ENCODE peak calls at places on chromosome 1, in four cellular contexts. L is fibroblast of lung, N is neuronal stem cell, I is testis. M is an unnamed sample.

GRCh38 chr1:67831850-67832513 is 1.3 kb downstream of the GNG12 start:
- DNase-seq in L (peak; percentile 86), N (peak; percentile 26), I (peak; percentile 76), M (no peak)

GRCh38 chr1:52002038-52002917 is 11.8 kb upstream of the RAB3B start:
- DNase-seq in L (peak; percentile 93), N (peak; percentile 88), I (peak; percentile 77), M (peak; percentile 12)

GRCh38 chr1:74237787-74238186 is 2.6 kb downstream of the TNNI3K start:
- DNase-seq in L (no peak), N (no peak), I (no peak), M (no peak)

GRCh38 chr1:4653328-4653660 is 1.1 kb upstream of the AJAP1 start:
- DNase-seq in L (no peak), N (no peak), I (no peak), M (no peak)

GRCh38 chr1:56758135-56758534 is 61.1 kb downstream of the FYB2 start:
- DNase-seq in L (no peak), N (peak; percentile 24), I (peak; percentile 54), M (no peak)

GRCh38 chr1:16986113-16986512 is 5.7 kb upstream of the MFAP2 start:
- DNase-seq in L (no peak), N (no peak), I (no peak), M (no peak)

GRCh38 chr1:4549933-4550332 is 104.5 kb upstream of the AJAP1 start:
- DNase-seq in L (no peak), N (peak; percentile 57), I (no peak), M (no peak)

GRCh38 chr1:4519954-4520353 is 134.5 kb upstream of the AJAP1 start:
- DNase-seq in L (no peak), N (no peak), I (no peak), M (no peak)

GRCh38 chr1:162741574-162741973 is 48.9 kb upstream of the HSD17B7 start:
- DNase-seq in L (no peak), N (no peak), I (no peak), M (no peak)

GRCh38 chr1:35683012-35683411 is 35.7 kb downstream of the C1orf216 start:
- DNase-seq in L (no peak), N (no peak), I (no peak), M (no peak)

GRCh38 chr1:238485062-238485905 is 594.6 kb upstream of the ZP4 start:
- DNase-seq in L (peak; percentile 45), N (no peak), I (peak; percentile 29), M (no peak)

GRCh38 chr1:170910273-170910672 is 25.1 kb upstream of the MROH9 start:
- DNase-seq in L (peak; percentile 47), N (no peak), I (no peak), M (no peak)

GRCh38 chr1:52665173-52666020 is 32.4 kb downstream of the SHISAL2A start:
- DNase-seq in L (no peak), N (no peak), I (peak; percentile 44), M (no peak)

GRCh38 chr1:164930241-164930640 is 371.3 kb downstream of the PBX1 start:
- DNase-seq in L (no peak), N (no peak), I (no peak), M (no peak)

GRCh38 chr1:86396503-86396900 is 379 bp upstream of the ODF2L start:
- DNase-seq in L (no peak), N (no peak), I (no peak), M (no peak)
- H3K4me1 ChIP-seq in L (no peaks in the 10 kb centered on the region), N (peaks cover 3% of the 10 kb centered on the region), I (peaks cover 6% of the 10 kb centered on the region), M (peaks cover 3% of the 10 kb centered on the region)

GRCh38 chr1:1872329-1872994 is 18.4 kb downstream of the GNB1 start:
- DNase-seq in L (no peak), N (no peak), I (no peak), M (no peak)

GRCh38 chr1:1875932-1876331 is 15.0 kb downstream of the GNB1 start:
- DNase-seq in L (no peak), N (no peak), I (peak; percentile 57), M (no peak)

GRCh38 chr1:1876335-1876935 is 14.5 kb downstream of the GNB1 start:
- DNase-seq in L (no peak), N (no peak), I (no peak), M (no peak)

GRCh38 chr1:1873186-1873585 is 17.7 kb downstream of the GNB1 start:
- DNase-seq in L (no peak), N (no peak), I (peak; percentile 67), M (no peak)

GRCh38 chr1:1874901-1875300 is 16.0 kb downstream of the GNB1 start:
- DNase-seq in L (no peak), N (no peak), I (no peak), M (no peak)
- H3K4me1 ChIP-seq in L (peaks cover 3% of the 10 kb centered on the region), N (no peaks in the 10 kb centered on the region), I (peaks cover 36% of the 10 kb centered on the region), M (peaks cover 78% of the 10 kb centered on the region)

GRCh38 chr1:114218397-114219237 is 64.9 kb upstream of the SYT6 start:
- DNase-seq in L (no peak), N (no peak), I (no peak), M (no peak)

GRCh38 chr1:114216431-114217173 is 62.9 kb upstream of the SYT6 start:
- DNase-seq in L (no peak), N (no peak), I (no peak), M (no peak)

GRCh38 chr1:114209971-114210370 is 56.3 kb upstream of the SYT6 start:
- DNase-seq in L (no peak), N (no peak), I (no peak), M (no peak)

GRCh38 chr1:114215426-114215825 is 61.8 kb upstream of the SYT6 start:
- DNase-seq in L (no peak), N (no peak), I (no peak), M (no peak)

DNA sequence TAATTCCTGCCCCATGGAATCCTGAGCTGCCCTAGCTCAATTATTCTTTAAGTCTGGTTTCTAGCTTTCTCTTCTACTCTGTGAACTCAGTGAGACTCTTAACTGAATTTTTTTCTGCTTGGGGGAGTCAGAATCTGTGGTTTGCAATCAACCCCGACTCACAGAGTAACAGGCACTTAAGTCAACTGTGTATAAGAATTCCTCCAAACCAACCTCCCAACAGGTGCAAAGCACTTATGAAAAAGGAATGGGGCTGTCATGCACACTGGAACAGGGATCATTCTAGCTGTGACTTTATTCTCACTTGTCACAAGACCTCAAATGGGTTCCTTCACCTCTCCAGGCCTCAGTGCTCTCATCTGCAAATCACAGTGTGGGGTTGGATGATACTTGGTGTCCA is 60.3 kb upstream of the SYT6 start:
- DNase-seq in L (no peak), N (no peak), I (no peak), M (no peak)
- H3K4me1 ChIP-seq in L (no peaks in the 10 kb centered on the region), N (no peaks in the 10 kb centered on the region), I (no peaks in the 10 kb centered on the region), M (peaks cover 2% of the 10 kb centered on the region)

GRCh38 chr1:225506727-225507126 is 78.9 kb upstream of the LBR start:
- DNase-seq in L (no peak), N (no peak), I (no peak), M (no peak)
- H3K4me1 ChIP-seq in L (peaks cover 6% of the 10 kb centered on the region), N (peaks cover 9% of the 10 kb centered on the region), I (no peaks in the 10 kb centered on the region), M (peaks cover 17% of the 10 kb centered on the region)

DNA sequence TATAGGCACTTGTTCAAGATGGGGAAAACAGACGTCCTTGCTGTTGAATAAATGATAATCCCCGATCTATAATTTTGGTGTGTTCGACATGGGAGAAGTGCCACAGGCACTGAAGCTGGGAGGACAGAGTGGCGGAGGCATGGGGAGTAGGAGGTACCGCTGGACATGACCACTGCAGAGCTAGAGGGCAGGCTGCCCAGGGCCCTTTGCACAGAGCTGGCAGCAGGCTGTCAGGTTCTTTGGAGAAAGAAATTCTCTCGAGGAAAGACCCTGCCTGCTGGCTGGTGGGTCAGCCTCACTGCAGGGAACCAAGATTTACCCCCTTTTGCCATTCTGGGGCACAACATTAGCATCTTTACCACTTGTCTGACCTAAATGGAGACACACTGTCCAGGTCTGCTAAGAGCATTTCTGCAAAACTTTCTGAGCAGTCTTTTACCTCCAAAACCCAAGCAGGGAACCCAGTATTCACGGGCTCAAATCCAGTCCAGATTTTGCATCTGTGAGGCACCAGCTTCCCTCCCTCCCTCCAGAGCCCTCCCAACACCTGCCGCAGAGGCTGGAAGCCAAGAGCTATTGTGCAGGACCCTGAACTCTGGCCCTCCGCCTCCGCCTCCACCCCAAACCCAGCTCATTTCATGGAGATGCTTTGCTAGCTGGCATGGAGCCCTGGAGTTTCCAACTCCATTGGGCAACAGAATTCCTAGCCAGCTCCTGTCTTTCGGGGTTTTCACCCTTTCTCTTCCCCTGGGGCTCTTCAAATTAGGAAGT is 142.3 kb downstream of the PLXNA2 start:
- DNase-seq in L (peak; percentile 64), N (peak; percentile 48), I (peak; percentile 45), M (no peak)
- H3K4me1 ChIP-seq in L (no peaks in the 10 kb centered on the region), N (peaks cover 47% of the 10 kb centered on the region), I (peaks cover 14% of the 10 kb centered on the region), M (no peaks in the 10 kb centered on the region)